ENCODE peak calls at places on chromosomes 12 and 14, in ten cellular contexts. J is left cardiac atrium; L is K562; Y is stimulated activated CD4-positive, alpha-beta T cell treated with anti-CD3 and anti-CD28 coated beads, Interleukin-15, amount 100 ng/mL, for 1 hour; R is islet precursor cell; I is GM10248; S is EL; P is AG08396; H is cardiac fibroblast; O is CD8-positive, alpha-beta T cell. C is an unnamed sample.

GRCh38 chr12:50325890-50326391 is 42.6 kb upstream of the LIMA1 start:
- DNase-seq in J (no peak), L (no peak), Y (no peak), R (no peak), I (no peak), S (no peak), P (no peak), H (peak; percentile 40), O (no peak), C (no peak)

GRCh38 chr14:39006721-39007410 is 96.2 kb downstream of the SEC23A start:
- DNase-seq in J (no peak), L (no peak), Y (no peak), R (no peak), I (no peak), S (no peak), P (no peak), H (peak; percentile 25), O (no peak), C (no peak)

GRCh38 chr14:36713960-36714703 is 52.5 kb downstream of the PAX9 start:
- DNase-seq in J (no peak), L (no peak), Y (no peak), R (no peak), I (no peak), S (no peak), P (no peak), H (no peak), O (no peak), C (no peak)

GRCh38 chr12:102426599-102427541 is 53.5 kb downstream of the IGF1 start:
- DNase-seq in J (no peak), L (no peak), Y (no peak), R (no peak), I (no peak), S (no peak), P (no peak), H (no peak), O (no peak), C (no peak)

GRCh38 chr14:101858791-101859537 is 97.5 kb downstream of the PPP2R5C start:
- DNase-seq in J (no peak), L (no peak), Y (no peak), R (no peak), I (no peak), S (no peak), P (no peak), H (no peak), O (no peak), C (no peak)

GRCh38 chr12:124630791-124631313 is 63.4 kb upstream of the NCOR2 start:
- DNase-seq in J (no peak), L (no peak), Y (no peak), R (peak; percentile 95), I (no peak), S (no peak), P (no peak), H (no peak), O (no peak), C (no peak)

GRCh38 chr14:64755661-64756265 is 51.5 kb downstream of the PLEKHG3 start:
- DNase-seq in J (no peak), L (no peak), Y (peak; percentile 41), R (no peak), I (no peak), S (peak; percentile 44), P (no peak), H (peak; percentile 58), O (peak; percentile 43), C (no peak)

GRCh38 chr12:75878382-75878720 is 153.2 kb downstream of the PHLDA1 start:
- DNase-seq in J (no peak), L (no peak), Y (no peak), R (no peak), I (no peak), S (no peak), P (no peak), H (peak; percentile 66), O (no peak), C (no peak)

GRCh38 chr12:26524862-26525465 is 308.0 kb downstream of the ITPR2 start:
- DNase-seq in J (no peak), L (peak; percentile 31), Y (no peak), R (no peak), I (no peak), S (peak; percentile 18), P (peak; percentile 14), H (peak; percentile 63), O (no peak), C (peak; percentile 44)

GRCh38 chr14:86787782-86788181 is 1205.2 kb downstream of the GALC start:
- DNase-seq in J (no peak), L (no peak), Y (no peak), R (peak; percentile 73), I (no peak), S (peak; percentile 62), P (no peak), H (peak; percentile 4), O (no peak), C (no peak)

GRCh38 chr12:54021432-54022013 is 6.7 kb upstream of the HOXC6 start:
- DNase-seq in J (no peak), L (no peak), Y (no peak), R (peak; percentile 96), I (no peak), S (no peak), P (no peak), H (no peak), O (no peak), C (no peak)

GRCh38 chr14:23069413-23069806 is 12.1 kb upstream of the CDH24 start:
- DNase-seq in J (no peak), L (no peak), Y (no peak), R (no peak), I (no peak), S (no peak), P (peak; percentile 2), H (no peak), O (no peak), C (no peak)